ENCODE peak calls at places on chromosomes 16 and 17, in six cellular contexts. N is brain microvascular endothelial cell, R is endodermal cell, L is body of pancreas, E is neural progenitor cell, W is ascending aorta. D is an unnamed sample.

GRCh38 chr17:81867123-81867951 is 3.8 kb downstream of the ARHGDIA start:
- DNase-seq in E (peak; percentile 37), N (peak; percentile 19), L (peak; percentile 57), R (peak; percentile 85), W (no peak), D (no peak)

GRCh38 chr16:50065624-50066481 is at the start of gene HEATR3:
- DNase-seq in N (peak; percentile 86), L (peak; percentile 96), E (peak; percentile 96), W (peak; percentile 65), R (peak; percentile 98), D (peak; percentile 56)

GRCh38 chr16:70163596-70163995 is 10.0 kb upstream of the CLEC18C start:
- DNase-seq in E (peak; percentile 48), W (no peak), L (no peak), R (no peak), N (no peak), D (no peak)

GRCh38 chr16:27267037-27267677 is 1.4 kb downstream of the NSMCE1 start:
- DNase-seq in W (no peak), N (no peak), L (no peak), E (no peak), R (peak; percentile 15), D (no peak)

GRCh38 chr17:40038882-40039513 is 15.2 kb downstream of the MED24 start:
- DNase-seq in R (peak; percentile 81), W (no peak), E (peak; percentile 67), N (peak; percentile 87), L (peak; percentile 73), D (peak; percentile 69)

GRCh38 chr17:81715872-81716673 is 4.0 kb downstream of the SLC25A10 start:
- DNase-seq in E (no peak), R (no peak), L (no peak), N (no peak), W (no peak), D (no peak)

GRCh38 chr16:29029168-29029994 is 44.5 kb downstream of the LAT start:
- DNase-seq in N (peak; percentile 98), L (no peak), W (peak; percentile 15), E (peak; percentile 71), R (peak; percentile 85), D (peak; percentile 68)

GRCh38 chr17:78356163-78356713 is 3.6 kb downstream of the SOCS3 start:
- DNase-seq in L (no peak), E (peak; percentile 61), N (peak; percentile 97), R (peak; percentile 87), W (no peak), D (no peak)

GRCh38 chr16:9259914-9260608 is 168.6 kb downstream of the HAPSTR1 start:
- DNase-seq in L (peak; percentile 40), N (no peak), R (no peak), E (no peak), W (no peak), D (no peak)

GRCh38 chr16:9257843-9258242 is 166.4 kb downstream of the HAPSTR1 start:
- DNase-seq in L (no peak), N (no peak), W (no peak), E (no peak), R (no peak), D (no peak)

GRCh38 chr16:9260665-9261064 is 169.2 kb downstream of the HAPSTR1 start:
- DNase-seq in N (no peak), R (no peak), E (no peak), W (no peak), L (peak; percentile 71), D (no peak)

GRCh38 chr16:9256196-9256595 is 164.8 kb downstream of the HAPSTR1 start:
- DNase-seq in R (peak; percentile 95), N (no peak), L (peak; percentile 69), W (no peak), E (peak; percentile 68), D (no peak)

DNA sequence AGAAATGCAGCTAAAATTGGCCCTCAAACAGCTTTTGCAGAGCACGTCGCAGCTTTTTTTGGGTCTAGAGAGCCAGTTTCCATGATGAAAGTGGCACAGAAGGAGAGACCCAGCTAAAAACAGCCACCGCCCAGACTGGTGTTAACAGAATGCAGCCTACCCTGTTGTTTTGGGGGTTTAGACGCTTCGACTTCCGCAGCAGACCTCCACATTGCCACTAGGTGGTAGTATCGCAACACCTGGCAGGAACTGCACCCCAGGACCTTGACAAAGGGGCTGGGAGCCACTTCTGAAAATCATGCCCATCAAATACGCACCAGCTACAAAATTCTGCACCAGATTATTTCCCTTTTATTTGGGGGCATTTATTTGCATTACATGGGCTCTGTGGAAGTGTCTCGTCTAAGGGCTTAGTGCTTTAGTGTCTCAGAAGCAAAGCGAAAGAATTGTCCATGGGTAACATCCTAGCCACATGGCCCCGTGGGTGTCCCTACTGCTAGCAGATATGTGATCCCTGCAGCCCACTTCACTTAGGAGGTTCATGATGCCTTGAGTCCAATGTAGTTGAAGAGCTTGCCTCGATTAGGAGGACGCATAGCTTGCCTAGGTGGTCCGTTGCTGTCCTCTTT is 167.1 kb downstream of the HAPSTR1 start:
- DNase-seq in E (peak; percentile 80), R (peak; percentile 88), L (peak; percentile 66), W (no peak), N (peak; percentile 17), D (no peak)
- TF ChIP-seq CTCF in E (peak; percentile 92), R (peak; percentile 90), L (peak; percentile 82), W (peak; percentile 55), N (peak; percentile 60), D (peak; percentile 56)

DNA sequence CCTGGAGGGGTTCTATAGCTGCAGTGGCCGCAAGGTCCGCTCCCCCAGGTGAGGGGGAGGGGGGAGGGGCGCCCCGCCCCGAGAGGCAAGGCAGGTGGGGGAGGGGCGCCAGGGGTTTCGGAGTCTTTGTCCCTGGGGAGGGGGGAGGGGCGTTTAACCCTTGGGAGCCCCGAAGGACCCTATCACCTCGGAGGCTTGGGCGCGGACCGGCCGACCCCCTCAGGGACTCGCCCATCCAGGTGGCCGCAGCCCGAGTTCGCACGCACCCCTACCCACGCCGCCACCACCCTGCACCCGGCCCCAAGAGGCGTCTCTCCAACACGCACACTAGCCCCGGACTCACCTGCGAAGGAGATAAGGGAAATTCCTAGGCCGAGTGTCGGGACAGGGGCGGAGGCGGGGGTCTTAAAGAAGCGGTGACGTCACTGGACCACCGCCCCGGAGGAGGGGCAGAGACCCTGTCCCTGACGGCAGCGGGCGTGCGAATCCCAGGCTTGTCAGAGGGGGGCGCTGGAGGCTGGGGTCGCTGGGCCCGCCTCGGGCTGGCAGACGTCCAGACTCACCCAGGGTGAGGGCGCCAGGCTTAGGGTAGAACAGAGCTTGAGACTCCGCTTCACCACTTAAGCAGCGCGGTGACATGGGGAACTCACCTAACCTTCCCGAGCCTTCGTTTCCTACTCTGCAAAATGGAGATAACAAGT is at the start of gene CLDN6:
- DNase-seq in E (peak; percentile 96), R (peak; percentile 100), L (peak; percentile 50), N (no peak), W (no peak), D (no peak)
- H3K4me3 ChIP-seq in E (peak within 1 kb of the TSS; percentile 91), R (peak within 1 kb of the TSS; percentile 97), L (no peak within 1 kb of the TSS), N (no peak within 1 kb of the TSS), W (no peak within 1 kb of the TSS), D (no peak within 1 kb of the TSS)

GRCh38 chr16:86243571-86244154 is 266.7 kb upstream of the FOXF1 start:
- DNase-seq in E (no peak), W (no peak), N (no peak), L (peak; percentile 3), R (no peak), D (no peak)
- H3K27me3 ChIP-seq in E (peaks cover 5% of the 10 kb centered on the region), W (no peaks in the 10 kb centered on the region), N (peaks cover 32% of the 10 kb centered on the region), L (no peaks in the 10 kb centered on the region), R (peaks cover 5% of the 10 kb centered on the region), D (peaks cover 43% of the 10 kb centered on the region)

DNA sequence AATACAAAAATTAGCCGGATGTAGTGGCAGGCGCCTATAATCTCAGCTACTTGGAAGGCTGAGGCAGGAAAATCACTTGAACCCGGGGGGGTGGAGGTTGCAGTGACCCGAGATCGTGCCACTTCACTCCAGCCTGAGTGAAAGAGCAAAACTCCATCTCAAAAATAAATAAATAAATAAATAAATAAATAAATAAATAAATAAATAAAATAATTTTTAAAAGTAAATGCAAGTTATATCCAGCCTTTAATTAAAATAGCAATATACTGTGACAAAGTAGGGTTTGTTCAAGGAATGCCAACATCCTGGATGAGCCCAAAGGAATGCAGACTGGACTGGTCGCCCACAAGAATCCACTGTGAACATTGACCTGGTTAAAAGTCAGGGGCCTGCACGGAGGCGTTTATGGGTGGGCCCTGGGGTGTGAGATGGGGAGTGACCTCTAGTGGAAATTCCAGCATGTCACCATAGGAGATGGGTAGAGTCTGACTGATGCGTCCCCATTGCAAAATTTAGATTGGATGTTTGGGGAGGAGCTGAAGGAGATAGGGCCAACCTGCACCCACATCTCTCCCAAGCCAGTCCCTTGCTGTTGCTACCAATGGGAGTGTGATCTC is 9.7 kb upstream of the PIK3R5 start:
- DNase-seq in W (no peak), L (no peak), E (no peak), R (no peak), N (no peak), D (no peak)
- TF ChIP-seq CTCF in W (no peak), L (no peak), E (no peak), R (no peak), N (no peak), D (no peak)

GRCh38 chr17:50145532-50146229 is 4.8 kb downstream of the PPP1R9B start:
- DNase-seq in N (no peak), R (no peak), W (no peak), E (no peak), L (no peak), D (no peak)
- H3K4me3 ChIP-seq in N (no peak overlapping the region), R (no peak overlapping the region), W (peak overlapping the region; percentile 73), E (no peak overlapping the region), L (no peak overlapping the region), D (peak overlapping the region; percentile 19)

GRCh38 chr17:43719578-43719977 is 39.0 kb downstream of the SOST start:
- DNase-seq in R (no peak), N (no peak), E (no peak), W (no peak), L (no peak), D (no peak)

GRCh38 chr17:43714338-43715149 is 44.0 kb downstream of the SOST start:
- DNase-seq in E (no peak), N (no peak), R (no peak), W (no peak), L (no peak), D (no peak)

GRCh38 chr17:43720311-43721060 is 38.1 kb downstream of the SOST start:
- DNase-seq in W (peak; percentile 38), L (peak; percentile 73), N (peak; percentile 20), R (peak; percentile 92), E (peak; percentile 86), D (no peak)

GRCh38 chr17:43721537-43722268 is 36.9 kb downstream of the SOST start:
- DNase-seq in E (no peak), W (no peak), L (no peak), N (no peak), R (peak; percentile 60), D (no peak)

GRCh38 chr17:43717913-43718312 is 40.7 kb downstream of the SOST start:
- DNase-seq in W (no peak), N (no peak), L (no peak), R (no peak), E (no peak), D (no peak)
- H3K27me3 ChIP-seq in W (no peaks in the 10 kb centered on the region), N (no peaks in the 10 kb centered on the region), L (no peaks in the 10 kb centered on the region), R (peaks cover 29% of the 10 kb centered on the region), E (peaks cover 45% of the 10 kb centered on the region), D (no peaks in the 10 kb centered on the region)

GRCh38 chr17:38579934-38580333 is 25.8 kb downstream of the SRCIN1 start:
- DNase-seq in N (peak; percentile 14), R (peak; percentile 94), L (no peak), E (peak; percentile 67), W (no peak), D (no peak)
- TF ChIP-seq CTCF in N (peak; percentile 39), R (peak; percentile 72), L (no peak), E (peak; percentile 50), W (no peak), D (peak; percentile 10)

DNA sequence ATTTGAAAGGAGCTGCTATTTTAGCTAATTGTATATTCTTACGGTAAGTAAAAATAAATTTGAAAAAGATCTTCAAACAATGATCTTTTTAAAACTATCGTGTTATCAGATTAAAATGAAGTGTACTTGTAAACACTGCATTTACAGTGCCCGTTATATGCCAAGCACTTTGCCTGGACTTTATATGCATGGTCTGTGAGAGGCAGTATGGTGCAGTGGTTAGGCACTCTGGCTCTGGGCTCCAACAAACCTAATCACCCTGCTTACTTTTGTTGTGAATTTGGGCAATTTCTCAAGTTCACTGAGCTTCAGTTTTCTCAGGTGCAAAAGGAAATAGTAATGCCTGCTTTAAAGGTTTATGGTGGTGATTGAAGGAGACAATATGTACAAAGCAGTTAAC is 1.4 kb downstream of the PMP22 start:
- DNase-seq in L (no peak), N (no peak), R (peak; percentile 36), E (no peak), W (no peak), D (no peak)
- H3K4me3 ChIP-seq in L (no peak overlapping the region), N (no peak overlapping the region), R (peak overlapping the region; percentile 88), E (peak overlapping the region; percentile 57), W (peak overlapping the region; percentile 94), D (no peak overlapping the region)

D was measured in BJ.